ENCODE peak calls at places on chromosomes 5 and 9, in five cellular contexts. E, A, W, Z and I are unnamed samples.

GRCh38 chr5:1908931-1909330 is 26.2 kb upstream of the IRX4 start:
- DNase-seq in E (no peak), A (no peak), W (no peak), Z (no peak), I (peak)

GRCh38 chr5:157328277-157328912 is 62.5 kb downstream of the CYFIP2 start:
- DNase-seq in E (no peak), A (peak), W (peak), Z (peak), I (peak)

GRCh38 chr5:947626-948471 is 55.2 kb downstream of the TRIP13 start:
- DNase-seq in E (no peak), A (no peak), W (no peak), Z (no peak), I (no peak)

GRCh38 chr5:52657231-52657645 is 130.5 kb upstream of the ITGA1 start:
- DNase-seq in E (no peak), A (no peak), W (peak), Z (no peak), I (no peak)

GRCh38 chr5:145953202-145953601 is 16.8 kb downstream of the SH3RF2 start:
- DNase-seq in E (no peak), A (no peak), W (no peak), Z (no peak), I (no peak)

GRCh38 chr9:86064220-86064619 is 35.1 kb downstream of the GOLM1 start:
- DNase-seq in E (no peak), A (no peak), W (no peak), Z (no peak), I (no peak)

GRCh38 chr5:143219696-143220095 is 183.8 kb downstream of the NR3C1 start:
- DNase-seq in E (no peak), A (no peak), W (no peak), Z (no peak), I (no peak)

GRCh38 chr5:36897616-36898015 is 21.0 kb downstream of the NIPBL start:
- DNase-seq in E (no peak), A (no peak), W (no peak), Z (no peak), I (no peak)

GRCh38 chr5:80010754-80011392 is 19.8 kb upstream of the MTX3 start:
- DNase-seq in E (no peak), A (no peak), W (no peak), Z (no peak), I (no peak)

GRCh38 chr9:4887556-4887955 is 94.8 kb downstream of the RCL1 start:
- DNase-seq in E (no peak), A (no peak), W (no peak), Z (peak), I (no peak)

GRCh38 chr5:158821321-158821720 is 278.4 kb downstream of the EBF1 start:
- DNase-seq in E (no peak), A (no peak), W (no peak), Z (no peak), I (no peak)

GRCh38 chr5:8943301-8943700 is 602.6 kb downstream of the SEMA5A start:
- DNase-seq in E (no peak), A (no peak), W (no peak), Z (no peak), I (no peak)

GRCh38 chr5:19388391-19388790 is 599.6 kb downstream of the CDH18 start:
- DNase-seq in E (no peak), A (no peak), W (no peak), Z (no peak), I (no peak)

GRCh38 chr5:85441853-85442252 is 1057.2 kb upstream of the EDIL3 start:
- DNase-seq in E (no peak), A (no peak), W (no peak), Z (no peak), I (no peak)

GRCh38 chr5:547086-547924 is 23.1 kb upstream of the SLC9A3 start:
- DNase-seq in E (no peak), A (no peak), W (no peak), Z (peak), I (peak)

GRCh38 chr5:107381189-107381856 is 289.4 kb downstream of the EFNA5 start:
- DNase-seq in E (no peak), A (no peak), W (no peak), Z (no peak), I (no peak)

GRCh38 chr5:179268399-179268952 is 76.8 kb downstream of the ADAMTS2 start:
- DNase-seq in E (no peak), A (no peak), W (no peak), Z (peak), I (peak)

GRCh38 chr5:32780508-32780919 is 69.4 kb downstream of the NPR3 start:
- DNase-seq in E (no peak), A (no peak), W (no peak), Z (no peak), I (no peak)

GRCh38 chr9:14326264-14326826 is 12.4 kb upstream of the NFIB start:
- DNase-seq in E (no peak), A (no peak), W (no peak), Z (no peak), I (no peak)

GRCh38 chr5:33891731-33892418 is at the start of gene ADAMTS12:
- DNase-seq in E (no peak), A (no peak), W (peak), Z (peak), I (no peak)

GRCh38 chr5:151451626-151452520 is 4.5 kb downstream of the SLC36A1 start:
- DNase-seq in E (no peak), A (no peak), W (no peak), Z (no peak), I (no peak)

GRCh38 chr5:15823413-15823812 is 323.4 kb downstream of the FBXL7 start:
- DNase-seq in E (no peak), A (no peak), W (no peak), Z (no peak), I (no peak)

GRCh38 chr9:136848393-136849037 is 694 bp upstream of the PHPT1 start:
- DNase-seq in E (no peak), A (peak), W (peak), Z (no peak), I (no peak)

GRCh38 chr5:90626493-90626892 is 67.9 kb downstream of the ADGRV1 start:
- DNase-seq in E (no peak), A (no peak), W (no peak), Z (no peak), I (no peak)

GRCh38 chr9:115525438-115526058 is 407.6 kb upstream of the TNC start:
- DNase-seq in E (no peak), A (no peak), W (no peak), Z (no peak), I (no peak)

GRCh38 chr5:38600334-38601045 is 44.0 kb upstream of the LIFR start:
- DNase-seq in E (no peak), A (no peak), W (no peak), Z (no peak), I (no peak)

GRCh38 chr5:103223031-103223955 is 35.3 kb upstream of the MACIR start:
- DNase-seq in E (no peak), A (no peak), W (no peak), Z (no peak), I (no peak)

GRCh38 chr9:131204285-131204684 is 72.0 kb downstream of the FAM78A start:
- DNase-seq in E (no peak), A (no peak), W (no peak), Z (no peak), I (no peak)

GRCh38 chr9:113320051-113320450 is 16.9 kb upstream of the RNF183 start:
- DNase-seq in E (no peak), A (no peak), W (no peak), Z (no peak), I (no peak)

GRCh38 chr5:64229163-64229774 is 63.6 kb downstream of the RNF180 start:
- DNase-seq in E (no peak), A (no peak), W (peak), Z (no peak), I (no peak)

GRCh38 chr5:123976393-123977029 is 464.5 kb downstream of the CSNK1G3 start:
- DNase-seq in E (no peak), A (no peak), W (no peak), Z (no peak), I (no peak)
- H3K27ac ChIP-seq in E (no peak), A (no peak), W (no peak), Z (no peak), I (no peak)

GRCh38 chr5:150184990-150185952 is 4.6 kb upstream of the SLC6A7 start:
- DNase-seq in E (no peak), A (no peak), W (no peak), Z (no peak), I (no peak)

GRCh38 chr5:150188146-150188842 is 1.6 kb upstream of the SLC6A7 start:
- DNase-seq in E (no peak), A (no peak), W (no peak), Z (no peak), I (no peak)

GRCh38 chr5:150184006-150184405 is 5.9 kb upstream of the SLC6A7 start:
- DNase-seq in E (no peak), A (no peak), W (no peak), Z (no peak), I (no peak)

GRCh38 chr5:150186796-150187356 is 3.0 kb upstream of the SLC6A7 start:
- DNase-seq in E (no peak), A (no peak), W (no peak), Z (no peak), I (no peak)

DNA sequence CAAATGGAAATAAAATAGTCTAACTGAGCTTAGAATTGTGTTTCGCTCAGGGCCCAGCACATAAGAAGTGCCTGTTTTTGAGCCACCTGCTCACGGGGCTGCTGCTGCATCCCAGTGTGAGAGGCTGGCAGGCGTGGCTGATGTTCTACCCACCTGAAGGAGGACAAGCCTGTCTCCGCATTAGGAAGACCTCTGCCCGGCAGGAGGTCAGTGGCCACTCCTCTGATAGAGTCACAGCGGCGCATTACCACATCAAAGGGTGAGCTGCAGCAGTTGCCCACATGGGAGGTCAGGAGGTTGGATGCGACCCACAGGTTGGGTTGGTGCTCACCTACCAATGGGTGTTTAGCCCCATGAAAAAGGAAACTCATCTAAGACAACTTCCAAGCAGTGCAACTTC is 3.7 kb upstream of the SLC6A7 start:
- DNase-seq in E (no peak), A (no peak), W (no peak), Z (no peak), I (no peak)
- H3K27ac ChIP-seq in E (no peak), A (no peak), W (no peak), Z (no peak), I (no peak)

GRCh38 chr9:72042928-72043327 is 17.5 kb downstream of the C9orf57 start:
- DNase-seq in E (no peak), A (no peak), W (no peak), Z (no peak), I (no peak)
- H3K27ac ChIP-seq in E (no peak), A (no peak), W (no peak), Z (no peak), I (peak)

GRCh38 chr5:55254802-55255201 is 21.4 kb upstream of the CCNO start:
- DNase-seq in E (no peak), A (no peak), W (no peak), Z (no peak), I (no peak)

GRCh38 chr5:55250064-55250463 is 16.7 kb upstream of the CCNO start:
- DNase-seq in E (no peak), A (no peak), W (no peak), Z (no peak), I (no peak)
- H3K27ac ChIP-seq in E (no peak), A (no peak), W (no peak), Z (no peak), I (no peak)

GRCh38 chr5:59693492-59693891 is 200.0 kb downstream of the PDE4D start:
- DNase-seq in E (no peak), A (no peak), W (no peak), Z (no peak), I (no peak)

GRCh38 chr5:59694416-59694815 is 199.1 kb downstream of the PDE4D start:
- DNase-seq in E (no peak), A (no peak), W (no peak), Z (no peak), I (no peak)

GRCh38 chr5:59703789-59704188 is 189.7 kb downstream of the PDE4D start:
- DNase-seq in E (no peak), A (no peak), W (no peak), Z (no peak), I (no peak)

GRCh38 chr5:59698774-59699173 is 194.8 kb downstream of the PDE4D start:
- DNase-seq in E (no peak), A (no peak), W (no peak), Z (no peak), I (no peak)

DNA sequence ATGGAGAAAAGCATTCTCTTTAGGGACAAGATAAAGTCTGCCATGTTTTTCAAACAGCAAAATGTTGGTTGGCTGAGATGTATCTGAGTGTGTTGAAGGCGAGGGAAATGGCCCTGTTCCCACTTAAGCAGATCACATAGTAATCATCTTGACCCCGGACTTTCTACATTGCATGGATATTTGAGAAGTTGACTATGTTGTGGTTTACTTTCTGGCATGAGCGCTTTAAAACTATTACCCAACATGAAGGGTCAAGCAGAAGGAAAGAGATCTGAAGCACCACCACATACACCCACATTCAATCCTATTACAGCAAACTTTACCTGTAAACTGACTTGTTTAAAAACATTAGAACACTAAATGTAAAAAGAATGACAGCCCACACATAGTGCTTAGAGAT is 195.3 kb downstream of the PDE4D start:
- DNase-seq in E (no peak), A (no peak), W (no peak), Z (no peak), I (no peak)
- H3K27ac ChIP-seq in E (no peak), A (no peak), W (no peak), Z (no peak), I (no peak)